ENCODE peak calls at places on chromosome 13, in nine cellular contexts. R, B, U, E, D, T, A, M and N are unnamed samples.

GRCh38 chr13:109840201-109840892 is 54.0 kb upstream of the IRS2 start:
- DNase-seq in R (no peak), B (peak; percentile 7), U (peak; percentile 52), E (no peak), D (no peak), T (no peak), A (no peak), M (no peak), N (no peak)

GRCh38 chr13:110173247-110173818 is 133.6 kb downstream of the COL4A1 start:
- DNase-seq in R (no peak), B (no peak), U (no peak), E (no peak), D (no peak), T (no peak), A (no peak), M (no peak), N (no peak)

GRCh38 chr13:32986552-32986951 is 29.7 kb upstream of the KL start:
- DNase-seq in R (no peak), B (no peak), U (no peak), E (no peak), D (no peak), T (no peak), A (no peak), M (no peak), N (no peak)

GRCh38 chr13:110788778-110789177 is 75.3 kb downstream of the ING1 start:
- DNase-seq in R (no peak), B (no peak), U (no peak), E (no peak), D (no peak), T (no peak), A (no peak), M (no peak), N (no peak)

GRCh38 chr13:28626266-28626665 is 32.7 kb upstream of the POMP start:
- DNase-seq in R (no peak), B (no peak), U (no peak), E (no peak), D (no peak), T (no peak), A (no peak), M (no peak), N (no peak)

GRCh38 chr13:23852351-23852750 is 36.8 kb downstream of the MIPEP start:
- DNase-seq in R (no peak), B (no peak), U (no peak), E (no peak), D (no peak), T (no peak), A (no peak), M (no peak), N (no peak)

GRCh38 chr13:94176576-94176975 is 302.9 kb downstream of the DCT start:
- DNase-seq in R (no peak), B (no peak), U (no peak), E (no peak), D (no peak), T (no peak), A (no peak), M (no peak), N (no peak)

GRCh38 chr13:94716016-94716415 is 3.7 kb upstream of the SOX21 start:
- DNase-seq in R (no peak), B (no peak), U (no peak), E (no peak), D (no peak), T (no peak), A (no peak), M (no peak), N (peak; percentile 44)

GRCh38 chr13:26589754-26590153 is 32.3 kb downstream of the WASF3 start:
- DNase-seq in R (no peak), B (no peak), U (peak; percentile 33), E (no peak), D (no peak), T (no peak), A (no peak), M (no peak), N (no peak)

GRCh38 chr13:110302986-110303385 is 4.0 kb downstream of the COL4A1 start:
- DNase-seq in R (no peak), B (no peak), U (no peak), E (no peak), D (no peak), T (no peak), A (no peak), M (no peak), N (no peak)

GRCh38 chr13:50788551-50788950 is 54.9 kb downstream of the DLEU7 start:
- DNase-seq in R (no peak), B (no peak), U (peak; percentile 31), E (no peak), D (no peak), T (no peak), A (no peak), M (no peak), N (no peak)

GRCh38 chr13:105202384-105202783 is 1333.1 kb downstream of the EFNB2 start:
- DNase-seq in R (no peak), B (peak; percentile 13), U (peak; percentile 60), E (no peak), D (peak; percentile 80), T (no peak), A (no peak), M (peak; percentile 2), N (peak; percentile 10)

GRCh38 chr13:40490086-40490723 is 176.2 kb downstream of the FOXO1 start:
- DNase-seq in R (no peak), B (no peak), U (no peak), E (no peak), D (no peak), T (peak; percentile 29), A (no peak), M (no peak), N (no peak)

GRCh38 chr13:54949735-54950134 is 1921.1 kb downstream of the OLFM4 start:
- DNase-seq in R (no peak), B (no peak), U (no peak), E (no peak), D (no peak), T (no peak), A (no peak), M (no peak), N (no peak)

GRCh38 chr13:39417131-39417530 is 185.9 kb downstream of the LHFPL6 start:
- DNase-seq in R (peak; percentile 1), B (peak; percentile 60), U (no peak), E (no peak), D (no peak), T (no peak), A (no peak), M (no peak), N (peak; percentile 36)

GRCh38 chr13:100602472-100603142 is 14.0 kb upstream of the GGACT start:
- DNase-seq in R (no peak), B (no peak), U (no peak), E (no peak), D (no peak), T (no peak), A (no peak), M (no peak), N (no peak)

GRCh38 chr13:108083056-108083455 is 132.3 kb downstream of the LIG4 start:
- DNase-seq in R (no peak), B (no peak), U (no peak), E (no peak), D (no peak), T (no peak), A (no peak), M (no peak), N (no peak)

GRCh38 chr13:95641961-95642621 is 2.4 kb downstream of the DZIP1 start:
- DNase-seq in R (peak; percentile 26), B (peak; percentile 78), U (peak; percentile 31), E (no peak), D (no peak), T (no peak), A (no peak), M (peak; percentile 24), N (peak; percentile 50)

GRCh38 chr13:78430166-78430791 is 173.1 kb downstream of the POU4F1 start:
- DNase-seq in R (no peak), B (peak; percentile 8), U (no peak), E (no peak), D (no peak), T (no peak), A (no peak), M (no peak), N (peak; percentile 28)

GRCh38 chr13:75666646-75667351 is 30.7 kb downstream of the LMO7 start:
- DNase-seq in R (no peak), B (peak; percentile 23), U (peak; percentile 48), E (no peak), D (no peak), T (no peak), A (no peak), M (no peak), N (no peak)

GRCh38 chr13:113970810-113971470 is 2.9 kb downstream of the C13orf46 start:
- DNase-seq in R (no peak), B (no peak), U (no peak), E (no peak), D (no peak), T (no peak), A (no peak), M (no peak), N (peak; percentile 70)

GRCh38 chr13:113853518-113854237 is 10.2 kb downstream of the GAS6 start:
- DNase-seq in R (no peak), B (peak; percentile 5), U (no peak), E (no peak), D (no peak), T (no peak), A (no peak), M (no peak), N (peak; percentile 63)

GRCh38 chr13:76512676-76513277 is 373.4 kb downstream of the KCTD12 start:
- DNase-seq in R (no peak), B (no peak), U (peak; percentile 92), E (no peak), D (no peak), T (no peak), A (no peak), M (no peak), N (no peak)

GRCh38 chr13:109666656-109667448 is 119.5 kb downstream of the IRS2 start:
- DNase-seq in R (no peak), B (peak; percentile 19), U (peak; percentile 38), E (no peak), D (no peak), T (no peak), A (no peak), M (no peak), N (no peak)